ENCODE peak calls at places on chromosomes 12 and 14, in nine cellular contexts. S, X, N, V, A, H, R, P and D are unnamed samples.

GRCh38 chr12:64598831-64599230 is 11.5 kb upstream of the RASSF3 start:
- DNase-seq in V (no peak), R (peak; percentile 39), P (no peak), N (no peak), H (no peak), S (no peak), A (no peak), X (no peak), D (no peak)

GRCh38 chr12:93089805-93090569 is 160.9 kb upstream of the EEA1 start:
- DNase-seq in N (peak; percentile 89), S (peak; percentile 68), P (no peak), X (no peak), R (no peak), H (no peak), V (peak; percentile 81), A (peak; percentile 59), D (no peak)

GRCh38 chr12:70853326-70853725 is 67.2 kb downstream of the PTPRR start:
- DNase-seq in N (no peak), P (no peak), H (no peak), A (peak; percentile 35), R (no peak), V (no peak), S (peak; percentile 86), X (no peak), D (no peak)

GRCh38 chr12:64526859-64527258 is 74.9 kb downstream of the TBK1 start:
- DNase-seq in R (peak; percentile 65), N (no peak), V (no peak), S (no peak), X (no peak), A (no peak), H (no peak), P (no peak), D (no peak)

GRCh38 chr14:92863281-92863680 is 59.7 kb upstream of the CHGA start:
- DNase-seq in X (no peak), R (no peak), S (no peak), H (peak; percentile 38), A (no peak), N (no peak), P (peak; percentile 46), V (peak; percentile 21), D (no peak)

GRCh38 chr14:99803803-99804202 is 10.6 kb downstream of the EML1 start:
- DNase-seq in S (no peak), X (peak; percentile 52), R (no peak), P (no peak), N (no peak), H (no peak), V (no peak), A (no peak), D (no peak)

GRCh38 chr12:51751657-51752056 is 96.9 kb downstream of the FIGNL2 start:
- DNase-seq in S (no peak), A (no peak), P (no peak), H (no peak), N (no peak), R (no peak), X (no peak), V (no peak), D (no peak)

GRCh38 chr12:66637693-66638301 is 41.1 kb downstream of the GRIP1 start:
- DNase-seq in S (no peak), V (no peak), A (no peak), X (no peak), R (no peak), H (no peak), P (no peak), N (no peak), D (no peak)

GRCh38 chr12:125773033-125773432 is 707.8 kb downstream of the AACS start:
- DNase-seq in P (peak; percentile 77), X (peak; percentile 48), N (peak; percentile 6), A (peak; percentile 14), H (peak; percentile 43), R (peak; percentile 52), V (peak; percentile 25), S (peak; percentile 2), D (peak; percentile 86)

GRCh38 chr12:120402217-120402616 is 33.3 kb upstream of the MSI1 start:
- DNase-seq in P (no peak), S (no peak), A (no peak), H (no peak), V (no peak), X (peak; percentile 59), R (peak; percentile 39), N (no peak), D (peak; percentile 83)

GRCh38 chr12:69410571-69410970 is 51.0 kb downstream of the YEATS4 start:
- DNase-seq in S (no peak), P (no peak), A (no peak), X (no peak), N (no peak), H (no peak), R (no peak), V (no peak), D (no peak)

DNA sequence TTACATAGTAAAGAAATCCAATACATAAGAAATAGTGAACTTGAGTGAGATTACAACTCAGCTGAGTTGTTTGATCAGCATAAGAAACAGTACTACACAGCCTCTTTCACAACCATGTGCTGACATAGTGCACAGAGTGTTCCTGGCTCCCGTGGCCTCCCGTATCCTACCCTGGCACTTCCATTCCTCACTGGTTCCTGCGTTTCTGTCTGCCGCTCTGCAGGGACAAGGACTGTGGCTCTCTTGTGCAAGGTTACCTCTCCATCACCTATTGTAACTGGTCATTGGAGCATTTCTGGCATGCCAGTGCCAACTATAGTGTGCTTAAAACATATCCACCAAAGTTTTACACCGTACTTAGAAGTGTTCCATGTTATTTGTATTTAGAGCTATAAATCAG is 46.3 kb upstream of the PCED1B start:
- DNase-seq in R (no peak), H (no peak), N (no peak), X (no peak), V (no peak), S (peak; percentile 54), A (peak; percentile 37), P (no peak), D (peak; percentile 27)
- TF ChIP-seq EZH2phosphoT487 in R (no peak), H (no peak), N (no peak), X (no peak), V (no peak), S (no peak), A (no peak), P (no peak), D (no peak)

GRCh38 chr12:122842505-122843405 is 7.5 kb downstream of the HIP1R start:
- DNase-seq in P (no peak), S (no peak), X (no peak), R (peak; percentile 82), N (no peak), H (no peak), A (peak; percentile 5), V (no peak), D (no peak)

GRCh38 chr12:122838841-122839240 is 3.6 kb downstream of the HIP1R start:
- DNase-seq in S (no peak), A (no peak), V (no peak), R (no peak), P (no peak), X (no peak), N (no peak), H (no peak), D (no peak)

GRCh38 chr12:122839907-122840554 is 4.8 kb downstream of the HIP1R start:
- DNase-seq in P (no peak), A (no peak), X (no peak), H (no peak), N (no peak), V (peak; percentile 51), S (peak; percentile 22), R (no peak), D (no peak)

GRCh38 chr12:122841544-122842321 is 6.5 kb downstream of the HIP1R start:
- DNase-seq in P (no peak), A (peak; percentile 26), S (peak; percentile 90), R (peak; percentile 55), V (peak; percentile 89), N (peak; percentile 22), X (no peak), H (no peak), D (peak; percentile 39)

DNA sequence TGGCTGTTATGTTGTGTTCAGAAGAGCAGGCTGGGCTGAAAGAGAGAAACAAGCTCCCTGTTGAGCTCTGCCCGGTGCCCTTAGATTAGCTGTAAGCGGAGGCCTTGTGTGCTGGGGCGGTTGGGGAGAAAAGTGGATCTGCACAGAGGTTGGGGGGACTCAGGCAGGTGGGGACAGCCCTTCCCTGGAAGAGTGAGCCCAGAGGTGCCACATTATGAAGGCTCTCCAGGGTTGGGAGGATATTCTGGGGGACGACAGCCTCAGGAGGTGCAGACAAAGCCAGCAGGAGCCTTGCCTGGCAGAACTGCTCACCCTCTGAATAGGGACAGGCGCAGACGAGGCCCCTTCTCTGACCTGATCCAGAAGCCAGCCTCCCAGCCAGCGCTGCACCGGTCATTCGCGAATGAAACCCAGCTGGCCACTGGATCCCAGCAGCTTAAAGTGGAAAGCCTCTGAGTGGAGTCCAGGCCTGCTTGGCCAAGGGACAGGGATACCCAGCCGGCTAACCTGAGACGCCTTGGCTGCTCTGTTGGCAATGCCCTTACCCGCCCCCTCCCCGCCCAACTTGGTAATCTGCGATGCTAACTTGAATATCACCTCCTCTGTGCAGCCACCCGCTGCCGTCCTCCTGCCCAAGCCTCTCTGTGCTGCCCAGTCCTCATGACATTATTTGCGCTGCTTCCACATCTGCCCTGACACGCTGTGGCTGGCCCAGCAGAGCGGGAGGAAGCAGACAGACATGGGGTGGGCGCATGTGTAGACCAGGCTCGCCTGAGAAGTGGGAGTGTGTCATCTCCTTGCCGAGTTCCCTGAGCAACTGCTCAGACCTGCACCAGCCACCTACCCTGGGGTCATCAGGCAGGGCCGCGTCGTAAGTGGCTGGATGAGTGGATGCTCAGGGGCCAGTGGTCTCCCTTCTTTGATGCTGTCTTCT is 5.6 kb downstream of the HIP1R start:
- DNase-seq in H (no peak), R (peak; percentile 46), N (no peak), X (no peak), P (no peak), A (no peak), S (peak; percentile 41), V (no peak), D (no peak)
- H3K27ac ChIP-seq in H (no peak overlapping the region), R (peak overlapping the region; percentile 77), N (peak overlapping the region; percentile 31), X (no peak overlapping the region), P (no peak overlapping the region), A (no peak overlapping the region), S (peak overlapping the region; percentile 57), V (peak overlapping the region; percentile 61), D (no peak overlapping the region)

DNA sequence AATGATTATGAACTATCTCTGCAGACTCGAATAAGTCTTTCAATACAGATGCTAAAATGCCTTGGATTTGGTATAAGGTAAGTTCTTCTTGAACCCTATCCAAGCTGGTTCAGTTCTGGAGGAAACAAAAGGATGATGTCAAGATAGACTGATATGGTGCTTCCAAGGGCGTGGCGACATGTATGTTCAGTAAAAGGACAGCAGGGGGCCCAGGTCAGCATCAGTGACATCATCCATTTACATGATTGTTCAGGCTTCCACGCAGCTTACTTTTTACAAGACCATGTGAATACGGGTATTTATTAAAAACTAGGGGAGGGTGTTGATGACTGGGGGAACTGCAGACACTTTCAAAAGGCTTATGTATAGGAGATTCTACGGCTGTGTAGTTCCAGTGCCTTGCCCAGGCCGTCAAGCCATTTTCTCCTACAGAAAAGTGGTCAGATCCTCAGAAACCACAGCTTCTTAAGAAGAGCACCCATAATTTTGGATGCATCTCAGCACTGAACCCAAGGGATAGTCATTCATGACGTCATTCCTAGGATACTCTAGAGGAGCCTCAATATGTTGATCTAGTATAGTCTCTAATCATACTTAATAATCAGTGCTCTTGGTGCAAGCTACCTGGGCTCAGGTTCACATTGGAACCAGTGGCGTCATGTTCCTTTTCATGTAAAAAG is 527.7 kb downstream of the FUT8 start:
- DNase-seq in P (peak; percentile 50), R (peak; percentile 40), N (peak; percentile 39), V (peak; percentile 38), H (no peak), X (peak; percentile 41), S (peak; percentile 34), A (peak; percentile 32), D (peak; percentile 26)
- TF ChIP-seq EZH2phosphoT487 in P (no peak), R (no peak), N (no peak), V (no peak), H (no peak), X (no peak), S (no peak), A (no peak), D (no peak)

GRCh38 chr14:64948612-64949210 is 6.2 kb upstream of the GPX2 start:
- DNase-seq in S (no peak), A (no peak), X (no peak), V (no peak), R (no peak), N (no peak), P (no peak), H (no peak), D (no peak)
- H3K27ac ChIP-seq in S (no peak overlapping the region), A (no peak overlapping the region), X (no peak overlapping the region), V (no peak overlapping the region), R (no peak overlapping the region), N (no peak overlapping the region), P (no peak overlapping the region), H (no peak overlapping the region), D (no peak overlapping the region)